ENCODE peak calls at places on chromosomes 13 and 19, in eight cellular contexts. B, X, Z, J, L, W, G and N are unnamed samples.

GRCh38 chr19:38163419-38164290 is 60.4 kb downstream of the DPF1 start:
- DNase-seq in W (no peak), X (no peak), L (no peak), G (no peak), B (no peak), J (no peak), Z (no peak), N (no peak)

GRCh38 chr19:19551862-19552192 is 13.8 kb downstream of the CILP2 start:
- DNase-seq in Z (no peak), X (no peak), G (no peak), B (peak), J (no peak), L (peak), W (no peak), N (no peak)

GRCh38 chr19:10876459-10877240 is 5.3 kb downstream of the CARM1 start:
- DNase-seq in X (no peak), W (peak), Z (no peak), G (peak), L (no peak), B (no peak), J (no peak), N (no peak)

GRCh38 chr13:75558130-75558840 is 8.7 kb downstream of the UCHL3 start:
- DNase-seq in J (no peak), W (no peak), X (no peak), B (no peak), Z (peak), G (no peak), L (no peak), N (no peak)

GRCh38 chr13:59706101-59706976 is 457.4 kb downstream of the DIAPH3 start:
- DNase-seq in J (no peak), G (no peak), W (no peak), L (no peak), B (no peak), X (no peak), Z (no peak), N (no peak)

GRCh38 chr19:57075125-57075524 is 44.7 kb upstream of the USP29 start:
- DNase-seq in J (no peak), W (peak), G (no peak), B (no peak), L (no peak), Z (no peak), X (no peak), N (no peak)

GRCh38 chr13:97346097-97346496 is 87.9 kb upstream of the RAP2A start:
- DNase-seq in W (no peak), J (no peak), L (no peak), B (no peak), X (no peak), Z (no peak), G (no peak), N (no peak)

GRCh38 chr19:38367041-38367440 is 7.3 kb upstream of the PSMD8 start:
- DNase-seq in X (no peak), G (no peak), L (no peak), W (no peak), B (no peak), Z (no peak), J (no peak), N (no peak)

GRCh38 chr19:33646306-33646705 is 24.6 kb downstream of the CHST8 start:
- DNase-seq in W (no peak), Z (no peak), X (no peak), B (no peak), J (no peak), L (no peak), G (no peak), N (no peak)

GRCh38 chr13:51252954-51253531 is 30.8 kb downstream of the FAM124A start:
- DNase-seq in J (no peak), Z (no peak), G (no peak), B (no peak), L (no peak), W (no peak), X (no peak), N (no peak)

GRCh38 chr19:29467824-29468401 is 57.9 kb upstream of the VSTM2B start:
- DNase-seq in Z (peak), J (no peak), G (peak), W (peak), L (no peak), B (peak), X (no peak), N (peak)

GRCh38 chr13:59047546-59047945 is 1116.2 kb downstream of the DIAPH3 start:
- DNase-seq in Z (no peak), J (no peak), W (no peak), L (peak), G (no peak), B (no peak), X (no peak), N (no peak)

GRCh38 chr19:55287361-55288079 is 3.7 kb downstream of the BRSK1 start:
- DNase-seq in X (no peak), G (peak), L (no peak), Z (no peak), B (no peak), J (no peak), W (peak), N (peak)

GRCh38 chr13:48448285-48448962 is 35.5 kb upstream of the LPAR6 start:
- DNase-seq in B (no peak), L (no peak), W (no peak), X (no peak), G (no peak), Z (no peak), J (no peak), N (no peak)

GRCh38 chr13:46633416-46633815 is 80.4 kb downstream of the LRCH1 start:
- DNase-seq in W (no peak), G (no peak), B (peak), X (peak), J (no peak), L (peak), Z (no peak), N (no peak)

GRCh38 chr13:112849500-112849899 is 119.5 kb upstream of the MCF2L start:
- DNase-seq in J (no peak), Z (peak), W (no peak), L (peak), X (no peak), B (peak), G (no peak), N (no peak)

GRCh38 chr13:86655561-86655960 is 856.3 kb upstream of the SLITRK6 start:
- DNase-seq in B (no peak), Z (no peak), J (no peak), X (no peak), G (no peak), W (no peak), L (no peak), N (no peak)

GRCh38 chr19:39127812-39128510 is 2.4 kb downstream of the PAK4 start:
- DNase-seq in L (no peak), G (peak), B (no peak), X (no peak), W (no peak), Z (no peak), J (no peak), N (no peak)

GRCh38 chr19:11196406-11197287 is 698 bp downstream of the KANK2 start:
- DNase-seq in B (peak), G (no peak), L (no peak), X (no peak), Z (peak), J (no peak), W (no peak), N (no peak)

GRCh38 chr13:61286148-61286745 is 129.4 kb downstream of the PCDH20 start:
- DNase-seq in B (no peak), G (peak), J (no peak), L (no peak), Z (peak), X (no peak), W (no peak), N (no peak)

GRCh38 chr19:1408300-1409203 is 1.2 kb downstream of the DAZAP1 start:
- DNase-seq in B (peak), Z (peak), L (peak), G (no peak), J (no peak), X (no peak), W (no peak), N (no peak)

GRCh38 chr19:18488403-18488723 is 33.5 kb downstream of the ELL start:
- DNase-seq in L (no peak), B (no peak), J (no peak), G (no peak), X (no peak), Z (peak), W (no peak), N (no peak)

GRCh38 chr19:32652893-32653625 is 21.9 kb downstream of the ANKRD27 start:
- DNase-seq in J (no peak), X (peak), B (peak), W (peak), Z (peak), L (peak), G (peak), N (no peak)

GRCh38 chr13:46124531-46124966 is 19.7 kb upstream of the CPB2 start:
- DNase-seq in J (no peak), B (no peak), X (no peak), W (no peak), G (no peak), Z (no peak), L (no peak), N (no peak)

GRCh38 chr19:8158411-8159074 is 9.2 kb upstream of the FBN3 start:
- DNase-seq in J (no peak), Z (peak), L (peak), X (peak), G (no peak), W (peak), B (peak), N (no peak)

GRCh38 chr19:8310342-8311055 is 2.3 kb upstream of the CD320 start:
- DNase-seq in Z (no peak), G (no peak), X (no peak), J (no peak), L (no peak), W (no peak), B (no peak), N (no peak)

GRCh38 chr19:48905664-48906063 is 5.6 kb downstream of the NUCB1 start:
- DNase-seq in B (no peak), J (no peak), X (no peak), G (no peak), L (no peak), Z (no peak), W (no peak), N (no peak)

GRCh38 chr13:51663980-51664957 is 80.0 kb downstream of the WDFY2 start:
- DNase-seq in L (no peak), Z (no peak), J (no peak), B (no peak), X (no peak), G (no peak), W (no peak), N (no peak)

GRCh38 chr13:100836696-100837095 is 162.1 kb upstream of the TMTC4 start:
- DNase-seq in B (no peak), J (no peak), G (no peak), X (no peak), L (peak), W (peak), Z (no peak), N (no peak)

GRCh38 chr19:38055040-38055439 is 148.0 kb downstream of the SIPA1L3 start:
- DNase-seq in W (no peak), J (no peak), X (no peak), B (no peak), Z (no peak), G (no peak), L (no peak), N (no peak)

DNA sequence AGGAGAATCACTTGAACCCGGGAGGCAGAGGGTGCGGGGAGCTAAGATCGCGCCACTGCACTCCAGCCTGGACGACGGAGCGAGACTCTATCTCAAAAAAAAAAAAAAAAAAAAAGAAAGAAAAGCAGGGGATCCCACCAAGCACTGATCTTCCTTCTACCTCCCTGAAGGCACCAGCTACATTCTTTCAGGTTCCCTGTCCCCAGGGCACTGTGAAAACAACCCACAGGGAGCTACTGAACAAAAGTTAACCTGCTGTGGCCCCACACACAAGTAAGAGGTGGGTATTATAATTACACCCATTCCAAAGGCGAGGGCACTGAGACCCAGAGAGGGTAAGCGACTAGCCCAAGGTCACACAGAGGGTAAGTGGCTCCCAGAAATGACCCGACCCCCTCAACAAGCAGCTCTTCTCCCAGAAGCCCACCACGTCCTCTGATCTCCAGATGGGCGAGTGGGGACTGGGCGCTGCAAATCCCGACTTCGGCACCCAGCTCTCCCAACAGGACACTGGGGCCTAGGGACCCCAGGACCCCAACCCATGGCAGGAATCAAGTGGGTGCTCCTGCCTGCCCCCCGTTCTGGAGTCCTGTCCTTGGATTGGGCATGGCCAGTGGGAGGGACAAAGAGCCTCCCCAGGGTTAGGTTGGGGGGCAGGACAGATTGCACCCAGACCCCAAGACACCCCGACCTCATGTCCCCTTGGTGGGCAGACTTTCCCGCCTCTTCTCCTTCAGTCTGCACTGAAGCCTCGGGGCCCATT is 2.4 kb downstream of the LMNB2 start:
- DNase-seq in L (no peak), B (no peak), X (no peak), J (no peak), Z (no peak), W (no peak), G (no peak), N (no peak)
- H3K27ac ChIP-seq in L (no peak), B (no peak), X (no peak), J (no peak), Z (no peak), W (no peak), G (no peak), N (no peak)

DNA sequence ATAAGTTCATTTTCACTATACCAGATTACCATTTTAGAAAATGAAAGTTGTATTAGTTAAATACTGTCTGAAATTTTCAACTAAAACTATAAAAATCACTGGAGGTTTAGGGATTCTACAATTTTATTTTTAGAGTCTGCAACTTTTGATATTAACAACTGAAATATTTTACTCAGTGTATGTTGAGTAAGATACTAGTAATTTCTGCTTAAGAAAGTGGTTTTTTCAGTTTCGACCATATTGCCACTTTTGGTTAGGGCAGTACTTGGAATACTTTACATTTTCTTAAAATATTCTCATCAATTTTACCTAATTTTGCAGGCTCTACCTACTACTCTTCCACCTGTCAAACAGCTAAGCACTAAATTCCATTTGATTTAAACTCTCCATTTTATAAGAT is 59.6 kb downstream of the KCNRG start:
- DNase-seq in J (no peak), B (no peak), L (no peak), W (no peak), X (no peak), Z (no peak), G (no peak), N (no peak)
- H3K27ac ChIP-seq in J (peak), B (no peak), L (no peak), W (no peak), X (no peak), Z (peak), G (no peak), N (no peak)

GRCh38 chr19:15448778-15449619 is 757 bp downstream of the WIZ start:
- DNase-seq in J (no peak), G (no peak), X (no peak), B (no peak), W (no peak), L (no peak), Z (peak), N (no peak)

GRCh38 chr19:15452111-15453047 is 2.6 kb upstream of the WIZ start:
- DNase-seq in X (peak), J (peak), Z (peak), W (peak), L (peak), B (peak), G (peak), N (peak)

GRCh38 chr19:15450528-15450890 is 753 bp upstream of the WIZ start:
- DNase-seq in G (no peak), B (no peak), X (no peak), Z (no peak), J (no peak), W (no peak), L (no peak), N (no peak)

GRCh38 chr19:15448014-15448777 is 1.6 kb downstream of the WIZ start:
- DNase-seq in Z (no peak), X (no peak), G (no peak), W (no peak), B (no peak), L (no peak), J (no peak), N (no peak)

GRCh38 chr19:15449620-15450527 is at the start of gene WIZ:
- DNase-seq in B (peak), X (peak), W (peak), G (peak), Z (peak), J (peak), L (no peak), N (peak)
- H3K27ac ChIP-seq in B (peak), X (no peak), W (no peak), G (no peak), Z (peak), J (peak), L (no peak), N (peak)

GRCh38 chr19:5101871-5102270 is 133.0 kb downstream of the KDM4B start:
- DNase-seq in Z (no peak), B (no peak), W (no peak), G (no peak), J (no peak), L (no peak), X (no peak), N (no peak)

GRCh38 chr19:5103812-5104410 is 135.0 kb downstream of the KDM4B start:
- DNase-seq in L (no peak), Z (no peak), X (no peak), B (no peak), J (no peak), G (no peak), W (no peak), N (no peak)

GRCh38 chr19:5102520-5102919 is 133.6 kb downstream of the KDM4B start:
- DNase-seq in X (no peak), B (no peak), J (no peak), W (no peak), Z (no peak), G (no peak), L (no peak), N (no peak)

GRCh38 chr19:5104871-5105351 is 136.0 kb downstream of the KDM4B start:
- DNase-seq in L (no peak), W (no peak), G (no peak), Z (no peak), B (no peak), X (no peak), J (no peak), N (no peak)

GRCh38 chr19:5103061-5103701 is 134.3 kb downstream of the KDM4B start:
- DNase-seq in Z (peak), B (peak), X (no peak), G (peak), J (no peak), L (peak), W (no peak), N (peak)
- H3K27ac ChIP-seq in Z (peak), B (no peak), X (no peak), G (peak), J (peak), L (no peak), W (no peak), N (no peak)

DNA sequence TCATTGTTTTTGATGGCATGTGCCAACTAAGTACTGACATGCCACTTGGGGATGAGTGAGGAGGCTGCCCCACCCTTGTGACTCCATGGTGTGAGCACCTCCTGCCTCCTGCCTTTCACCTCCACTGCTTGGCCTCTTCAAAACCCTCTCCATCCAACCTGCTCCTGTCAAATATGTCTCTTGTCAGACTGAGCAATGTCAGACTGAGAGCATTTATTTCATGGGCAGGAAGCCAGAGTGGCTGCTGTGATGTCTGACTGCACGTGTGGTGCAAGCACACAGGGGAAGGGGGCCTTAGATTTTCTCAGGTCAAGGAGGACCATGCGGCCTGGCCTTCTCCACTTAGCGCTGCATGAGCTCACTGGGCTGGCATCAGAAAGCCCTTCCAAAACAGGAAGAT is 68.3 kb downstream of the STARD13 start:
- DNase-seq in W (no peak), J (no peak), L (no peak), B (no peak), G (no peak), Z (no peak), X (no peak), N (no peak)
- H3K27ac ChIP-seq in W (no peak), J (no peak), L (peak), B (peak), G (no peak), Z (peak), X (no peak), N (no peak)

DNA sequence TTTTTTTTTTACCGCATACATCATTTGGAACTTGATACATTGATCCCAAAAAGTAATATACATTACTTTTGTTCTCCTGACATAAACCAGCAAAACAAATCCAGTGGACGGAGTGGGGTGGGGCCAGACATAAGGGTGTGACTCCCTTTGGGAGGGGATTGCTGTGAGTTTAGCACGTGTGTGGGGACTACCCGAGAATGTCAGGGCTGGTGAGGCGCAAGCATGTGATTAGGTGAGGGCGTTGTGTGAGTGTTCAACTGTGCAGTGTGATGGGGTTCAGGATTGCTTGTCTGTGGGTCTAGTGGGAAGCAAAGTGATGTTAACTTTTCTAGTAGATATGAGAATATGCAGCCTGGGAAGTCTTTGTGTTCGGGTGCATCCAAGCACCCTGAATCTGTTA is 468.0 kb downstream of the TSHZ3 start:
- DNase-seq in L (no peak), W (no peak), B (no peak), G (no peak), Z (no peak), X (no peak), J (no peak), N (no peak)
- H3K27ac ChIP-seq in L (no peak), W (no peak), B (no peak), G (no peak), Z (no peak), X (no peak), J (no peak), N (no peak)

DNA sequence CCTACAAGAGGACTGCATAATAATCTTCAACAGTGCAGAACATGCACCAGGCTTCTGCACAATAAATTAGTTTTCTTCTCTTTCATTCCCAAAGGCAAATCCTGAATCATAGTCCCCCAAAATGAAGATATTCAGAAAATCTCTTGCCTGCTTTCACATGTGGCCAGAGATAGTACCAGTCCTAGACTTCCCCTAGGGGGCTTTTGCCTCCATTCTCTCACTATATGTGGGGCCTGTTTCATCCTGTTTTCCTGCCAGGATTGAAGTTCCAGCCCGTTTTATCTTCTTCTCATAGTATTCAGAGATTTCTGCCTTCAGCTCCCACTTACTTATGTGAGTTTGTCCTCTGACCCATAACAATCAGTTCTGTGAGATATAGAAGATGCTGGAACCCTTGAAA is 421.8 kb upstream of the PCDH9 start:
- DNase-seq in X (no peak), J (no peak), W (no peak), G (no peak), B (no peak), L (no peak), Z (no peak), N (no peak)
- H3K27ac ChIP-seq in X (no peak), J (no peak), W (no peak), G (no peak), B (no peak), L (no peak), Z (no peak), N (no peak)